ENCODE peak calls at places on chromosome 22, in eight cellular contexts. One of them, this sample, is unnamed.

GRCh38 chr22:49603016-49603415 is 224.7 kb downstream of the BRD1 start:
- DNase-seq in amniotic stem cell: no peak
- DNase-seq in adrenal gland: no peak
- DNase-seq in CD4-positive, CD25-positive, alpha-beta regulatory T cell: no peak
- DNase-seq in NCI-H1417: no peak
- DNase-seq in naive thymus-derived CD8-positive, alpha-beta T cell: no peak
- DNase-seq in transverse colon: no peak
- DNase-seq in stimulated activated CD4-positive, alpha-beta T cell treated with anti-CD3 and anti-CD28 coated beads, Interleukin-2, amount 100 ng/mL, for 24 hours: no peak
- DNase-seq in this sample: no peak

GRCh38 chr22:48335442-48336139 is 1492.1 kb downstream of the BRD1 start:
- DNase-seq in amniotic stem cell: no peak
- DNase-seq in adrenal gland: no peak
- DNase-seq in CD4-positive, CD25-positive, alpha-beta regulatory T cell: no peak
- DNase-seq in NCI-H1417: no peak
- DNase-seq in naive thymus-derived CD8-positive, alpha-beta T cell: no peak
- DNase-seq in transverse colon: no peak
- DNase-seq in stimulated activated CD4-positive, alpha-beta T cell treated with anti-CD3 and anti-CD28 coated beads, Interleukin-2, amount 100 ng/mL, for 24 hours: no peak
- DNase-seq in this sample: no peak

GRCh38 chr22:23763579-23764331 is 965 bp downstream of the C22orf15 start:
- DNase-seq in amniotic stem cell: no peak
- DNase-seq in adrenal gland: no peak
- DNase-seq in CD4-positive, CD25-positive, alpha-beta regulatory T cell: peak
- DNase-seq in NCI-H1417: no peak
- DNase-seq in naive thymus-derived CD8-positive, alpha-beta T cell: peak
- DNase-seq in transverse colon: no peak
- DNase-seq in stimulated activated CD4-positive, alpha-beta T cell treated with anti-CD3 and anti-CD28 coated beads, Interleukin-2, amount 100 ng/mL, for 24 hours: peak
- DNase-seq in this sample: no peak

GRCh38 chr22:43066134-43066533 is 23.1 kb downstream of the TTLL1 start:
- DNase-seq in amniotic stem cell: no peak
- DNase-seq in adrenal gland: no peak
- DNase-seq in CD4-positive, CD25-positive, alpha-beta regulatory T cell: no peak
- DNase-seq in NCI-H1417: peak
- DNase-seq in naive thymus-derived CD8-positive, alpha-beta T cell: no peak
- DNase-seq in transverse colon: no peak
- DNase-seq in stimulated activated CD4-positive, alpha-beta T cell treated with anti-CD3 and anti-CD28 coated beads, Interleukin-2, amount 100 ng/mL, for 24 hours: no peak
- DNase-seq in this sample: peak

GRCh38 chr22:45159652-45160462 is 3.9 kb upstream of the NUP50 start:
- DNase-seq in amniotic stem cell: no peak
- DNase-seq in adrenal gland: no peak
- DNase-seq in CD4-positive, CD25-positive, alpha-beta regulatory T cell: no peak
- DNase-seq in NCI-H1417: no peak
- DNase-seq in naive thymus-derived CD8-positive, alpha-beta T cell: no peak
- DNase-seq in transverse colon: peak
- DNase-seq in stimulated activated CD4-positive, alpha-beta T cell treated with anti-CD3 and anti-CD28 coated beads, Interleukin-2, amount 100 ng/mL, for 24 hours: no peak
- DNase-seq in this sample: no peak

GRCh38 chr22:44245867-44246266 is 65.1 kb downstream of the PARVG start:
- DNase-seq in amniotic stem cell: no peak
- DNase-seq in adrenal gland: peak
- DNase-seq in CD4-positive, CD25-positive, alpha-beta regulatory T cell: no peak
- DNase-seq in NCI-H1417: no peak
- DNase-seq in naive thymus-derived CD8-positive, alpha-beta T cell: no peak
- DNase-seq in transverse colon: no peak
- DNase-seq in stimulated activated CD4-positive, alpha-beta T cell treated with anti-CD3 and anti-CD28 coated beads, Interleukin-2, amount 100 ng/mL, for 24 hours: no peak
- DNase-seq in this sample: no peak

GRCh38 chr22:45830531-45831245 is 146.3 kb downstream of the WNT7B start:
- DNase-seq in amniotic stem cell: no peak
- DNase-seq in adrenal gland: no peak
- DNase-seq in CD4-positive, CD25-positive, alpha-beta regulatory T cell: no peak
- DNase-seq in NCI-H1417: no peak
- DNase-seq in naive thymus-derived CD8-positive, alpha-beta T cell: no peak
- DNase-seq in transverse colon: no peak
- DNase-seq in stimulated activated CD4-positive, alpha-beta T cell treated with anti-CD3 and anti-CD28 coated beads, Interleukin-2, amount 100 ng/mL, for 24 hours: no peak
- DNase-seq in this sample: no peak

GRCh38 chr22:36368359-36368983 is 19.3 kb downstream of the MYH9 start:
- DNase-seq in amniotic stem cell: peak
- DNase-seq in adrenal gland: peak
- DNase-seq in CD4-positive, CD25-positive, alpha-beta regulatory T cell: no peak
- DNase-seq in NCI-H1417: no peak
- DNase-seq in naive thymus-derived CD8-positive, alpha-beta T cell: no peak
- DNase-seq in transverse colon: no peak
- DNase-seq in stimulated activated CD4-positive, alpha-beta T cell treated with anti-CD3 and anti-CD28 coated beads, Interleukin-2, amount 100 ng/mL, for 24 hours: peak
- DNase-seq in this sample: no peak

GRCh38 chr22:44360686-44361381 is 48.1 kb upstream of the SHISAL1 start:
- DNase-seq in amniotic stem cell: peak
- DNase-seq in adrenal gland: no peak
- DNase-seq in CD4-positive, CD25-positive, alpha-beta regulatory T cell: no peak
- DNase-seq in NCI-H1417: no peak
- DNase-seq in naive thymus-derived CD8-positive, alpha-beta T cell: no peak
- DNase-seq in transverse colon: peak
- DNase-seq in stimulated activated CD4-positive, alpha-beta T cell treated with anti-CD3 and anti-CD28 coated beads, Interleukin-2, amount 100 ng/mL, for 24 hours: no peak
- DNase-seq in this sample: peak

GRCh38 chr22:50025993-50026392 is 13.4 kb upstream of the IL17REL start:
- DNase-seq in amniotic stem cell: no peak
- DNase-seq in adrenal gland: no peak
- DNase-seq in CD4-positive, CD25-positive, alpha-beta regulatory T cell: no peak
- DNase-seq in NCI-H1417: no peak
- DNase-seq in naive thymus-derived CD8-positive, alpha-beta T cell: no peak
- DNase-seq in transverse colon: no peak
- DNase-seq in stimulated activated CD4-positive, alpha-beta T cell treated with anti-CD3 and anti-CD28 coated beads, Interleukin-2, amount 100 ng/mL, for 24 hours: no peak
- DNase-seq in this sample: no peak

GRCh38 chr22:50403701-50404101 is 60.6 kb downstream of the PPP6R2 start:
- DNase-seq in amniotic stem cell: no peak
- DNase-seq in adrenal gland: peak
- DNase-seq in CD4-positive, CD25-positive, alpha-beta regulatory T cell: no peak
- DNase-seq in NCI-H1417: no peak
- DNase-seq in naive thymus-derived CD8-positive, alpha-beta T cell: no peak
- DNase-seq in transverse colon: peak
- DNase-seq in stimulated activated CD4-positive, alpha-beta T cell treated with anti-CD3 and anti-CD28 coated beads, Interleukin-2, amount 100 ng/mL, for 24 hours: no peak
- DNase-seq in this sample: peak

GRCh38 chr22:26086359-26086758 is 82.9 kb upstream of the SEZ6L start:
- DNase-seq in amniotic stem cell: no peak
- DNase-seq in adrenal gland: no peak
- DNase-seq in CD4-positive, CD25-positive, alpha-beta regulatory T cell: no peak
- DNase-seq in NCI-H1417: peak
- DNase-seq in naive thymus-derived CD8-positive, alpha-beta T cell: no peak
- DNase-seq in transverse colon: no peak
- DNase-seq in stimulated activated CD4-positive, alpha-beta T cell treated with anti-CD3 and anti-CD28 coated beads, Interleukin-2, amount 100 ng/mL, for 24 hours: no peak
- DNase-seq in this sample: no peak

GRCh38 chr22:28952857-28953256 is 69.5 kb downstream of the ZNRF3 start:
- DNase-seq in amniotic stem cell: no peak
- DNase-seq in adrenal gland: no peak
- DNase-seq in CD4-positive, CD25-positive, alpha-beta regulatory T cell: no peak
- DNase-seq in NCI-H1417: no peak
- DNase-seq in naive thymus-derived CD8-positive, alpha-beta T cell: no peak
- DNase-seq in transverse colon: no peak
- DNase-seq in stimulated activated CD4-positive, alpha-beta T cell treated with anti-CD3 and anti-CD28 coated beads, Interleukin-2, amount 100 ng/mL, for 24 hours: no peak
- DNase-seq in this sample: no peak

GRCh38 chr22:46971141-46971775 is 208.8 kb downstream of the TBC1D22A start:
- DNase-seq in amniotic stem cell: no peak
- DNase-seq in adrenal gland: peak
- DNase-seq in CD4-positive, CD25-positive, alpha-beta regulatory T cell: no peak
- DNase-seq in NCI-H1417: peak
- DNase-seq in naive thymus-derived CD8-positive, alpha-beta T cell: no peak
- DNase-seq in transverse colon: no peak
- DNase-seq in stimulated activated CD4-positive, alpha-beta T cell treated with anti-CD3 and anti-CD28 coated beads, Interleukin-2, amount 100 ng/mL, for 24 hours: no peak
- DNase-seq in this sample: peak

GRCh38 chr22:41822289-41823057 is 10.4 kb upstream of the SREBF2 start:
- DNase-seq in amniotic stem cell: peak
- DNase-seq in adrenal gland: no peak
- DNase-seq in CD4-positive, CD25-positive, alpha-beta regulatory T cell: peak
- DNase-seq in NCI-H1417: peak
- DNase-seq in naive thymus-derived CD8-positive, alpha-beta T cell: peak
- DNase-seq in transverse colon: no peak
- DNase-seq in stimulated activated CD4-positive, alpha-beta T cell treated with anti-CD3 and anti-CD28 coated beads, Interleukin-2, amount 100 ng/mL, for 24 hours: no peak
- DNase-seq in this sample: no peak

GRCh38 chr22:36951746-36952145 is 38.3 kb downstream of the CSF2RB start:
- DNase-seq in amniotic stem cell: no peak
- DNase-seq in adrenal gland: no peak
- DNase-seq in CD4-positive, CD25-positive, alpha-beta regulatory T cell: no peak
- DNase-seq in NCI-H1417: no peak
- DNase-seq in naive thymus-derived CD8-positive, alpha-beta T cell: no peak
- DNase-seq in transverse colon: no peak
- DNase-seq in stimulated activated CD4-positive, alpha-beta T cell treated with anti-CD3 and anti-CD28 coated beads, Interleukin-2, amount 100 ng/mL, for 24 hours: no peak
- DNase-seq in this sample: no peak

GRCh38 chr22:32389685-32390084 is 22.4 kb downstream of the RTCB start:
- DNase-seq in amniotic stem cell: no peak
- DNase-seq in adrenal gland: no peak
- DNase-seq in CD4-positive, CD25-positive, alpha-beta regulatory T cell: no peak
- DNase-seq in NCI-H1417: peak
- DNase-seq in naive thymus-derived CD8-positive, alpha-beta T cell: no peak
- DNase-seq in transverse colon: no peak
- DNase-seq in stimulated activated CD4-positive, alpha-beta T cell treated with anti-CD3 and anti-CD28 coated beads, Interleukin-2, amount 100 ng/mL, for 24 hours: peak
- DNase-seq in this sample: no peak

GRCh38 chr22:49326558-49326957 is 501.1 kb downstream of the BRD1 start:
- DNase-seq in amniotic stem cell: no peak
- DNase-seq in adrenal gland: peak
- DNase-seq in CD4-positive, CD25-positive, alpha-beta regulatory T cell: no peak
- DNase-seq in NCI-H1417: no peak
- DNase-seq in naive thymus-derived CD8-positive, alpha-beta T cell: no peak
- DNase-seq in transverse colon: no peak
- DNase-seq in stimulated activated CD4-positive, alpha-beta T cell treated with anti-CD3 and anti-CD28 coated beads, Interleukin-2, amount 100 ng/mL, for 24 hours: no peak
- DNase-seq in this sample: no peak

GRCh38 chr22:19607198-19608113 is 83.2 kb upstream of the CLDN5 start:
- DNase-seq in amniotic stem cell: no peak
- DNase-seq in adrenal gland: no peak
- DNase-seq in CD4-positive, CD25-positive, alpha-beta regulatory T cell: no peak
- DNase-seq in NCI-H1417: peak
- DNase-seq in naive thymus-derived CD8-positive, alpha-beta T cell: peak
- DNase-seq in transverse colon: peak
- DNase-seq in stimulated activated CD4-positive, alpha-beta T cell treated with anti-CD3 and anti-CD28 coated beads, Interleukin-2, amount 100 ng/mL, for 24 hours: peak
- DNase-seq in this sample: no peak

GRCh38 chr22:36816338-36816634 is 549 bp downstream of the PVALB start:
- DNase-seq in amniotic stem cell: no peak
- DNase-seq in adrenal gland: no peak
- DNase-seq in CD4-positive, CD25-positive, alpha-beta regulatory T cell: no peak
- DNase-seq in NCI-H1417: no peak
- DNase-seq in naive thymus-derived CD8-positive, alpha-beta T cell: no peak
- DNase-seq in transverse colon: no peak
- DNase-seq in stimulated activated CD4-positive, alpha-beta T cell treated with anti-CD3 and anti-CD28 coated beads, Interleukin-2, amount 100 ng/mL, for 24 hours: peak
- DNase-seq in this sample: no peak

GRCh38 chr22:23300476-23300875 is 120.2 kb downstream of the BCR start:
- DNase-seq in amniotic stem cell: no peak
- DNase-seq in adrenal gland: no peak
- DNase-seq in CD4-positive, CD25-positive, alpha-beta regulatory T cell: no peak
- DNase-seq in NCI-H1417: no peak
- DNase-seq in naive thymus-derived CD8-positive, alpha-beta T cell: no peak
- DNase-seq in transverse colon: no peak
- DNase-seq in stimulated activated CD4-positive, alpha-beta T cell treated with anti-CD3 and anti-CD28 coated beads, Interleukin-2, amount 100 ng/mL, for 24 hours: no peak
- DNase-seq in this sample: no peak

GRCh38 chr22:27311666-27312566 is 489.6 kb downstream of the MN1 start:
- DNase-seq in amniotic stem cell: no peak
- DNase-seq in adrenal gland: no peak
- DNase-seq in CD4-positive, CD25-positive, alpha-beta regulatory T cell: no peak
- DNase-seq in NCI-H1417: no peak
- DNase-seq in naive thymus-derived CD8-positive, alpha-beta T cell: no peak
- DNase-seq in transverse colon: peak
- DNase-seq in stimulated activated CD4-positive, alpha-beta T cell treated with anti-CD3 and anti-CD28 coated beads, Interleukin-2, amount 100 ng/mL, for 24 hours: no peak
- DNase-seq in this sample: no peak

GRCh38 chr22:26942301-26942927 is 285.0 kb downstream of the MIAT start:
- DNase-seq in amniotic stem cell: peak
- DNase-seq in adrenal gland: peak
- DNase-seq in CD4-positive, CD25-positive, alpha-beta regulatory T cell: no peak
- DNase-seq in NCI-H1417: no peak
- DNase-seq in naive thymus-derived CD8-positive, alpha-beta T cell: no peak
- DNase-seq in transverse colon: no peak
- DNase-seq in stimulated activated CD4-positive, alpha-beta T cell treated with anti-CD3 and anti-CD28 coated beads, Interleukin-2, amount 100 ng/mL, for 24 hours: no peak
- DNase-seq in this sample: no peak

GRCh38 chr22:29628982-29629381 is 25.5 kb downstream of the NF2 start:
- DNase-seq in amniotic stem cell: no peak
- DNase-seq in adrenal gland: no peak
- DNase-seq in CD4-positive, CD25-positive, alpha-beta regulatory T cell: no peak
- DNase-seq in NCI-H1417: no peak
- DNase-seq in naive thymus-derived CD8-positive, alpha-beta T cell: peak
- DNase-seq in transverse colon: no peak
- DNase-seq in stimulated activated CD4-positive, alpha-beta T cell treated with anti-CD3 and anti-CD28 coated beads, Interleukin-2, amount 100 ng/mL, for 24 hours: no peak
- DNase-seq in this sample: no peak

GRCh38 chr22:44311104-44311854 is 1.5 kb downstream of the SHISAL1 start:
- DNase-seq in amniotic stem cell: no peak
- DNase-seq in adrenal gland: no peak
- DNase-seq in CD4-positive, CD25-positive, alpha-beta regulatory T cell: no peak
- DNase-seq in NCI-H1417: no peak
- DNase-seq in naive thymus-derived CD8-positive, alpha-beta T cell: no peak
- DNase-seq in transverse colon: no peak
- DNase-seq in stimulated activated CD4-positive, alpha-beta T cell treated with anti-CD3 and anti-CD28 coated beads, Interleukin-2, amount 100 ng/mL, for 24 hours: no peak
- DNase-seq in this sample: no peak

GRCh38 chr22:30891443-30891755 is 77.2 kb downstream of the MORC2 start:
- DNase-seq in amniotic stem cell: no peak
- DNase-seq in adrenal gland: peak
- DNase-seq in CD4-positive, CD25-positive, alpha-beta regulatory T cell: no peak
- DNase-seq in NCI-H1417: peak
- DNase-seq in naive thymus-derived CD8-positive, alpha-beta T cell: no peak
- DNase-seq in transverse colon: peak
- DNase-seq in stimulated activated CD4-positive, alpha-beta T cell treated with anti-CD3 and anti-CD28 coated beads, Interleukin-2, amount 100 ng/mL, for 24 hours: no peak
- DNase-seq in this sample: no peak